ENCODE peak calls at places on chromosomes 11 and 22, in four cellular contexts. F is fibroblast of mammary gland, S is brain microvascular endothelial cell, C is tibial nerve. Y is an unnamed sample.

GRCh38 chr22:41531422-41531727 is 12.9 kb downstream of the POLR3H start:
- DNase-seq in F (no peak), C (no peak), S (no peak), Y (no peak)

GRCh38 chr11:116035972-116036371 is 531.8 kb upstream of the CADM1 start:
- DNase-seq in F (no peak), C (no peak), S (no peak), Y (no peak)

GRCh38 chr11:83061883-83062282 is 9.8 kb downstream of the RAB30 start:
- DNase-seq in C (no peak), S (no peak), F (no peak), Y (no peak)

GRCh38 chr11:3016861-3017260 is 24.7 kb upstream of the NAP1L4 start:
- DNase-seq in C (no peak), F (no peak), S (no peak), Y (no peak)

GRCh38 chr11:71286701-71287643 is 34.6 kb upstream of the SHANK2 start:
- DNase-seq in S (peak), F (peak), C (peak), Y (no peak)

GRCh38 chr11:26227311-26227710 is 104.6 kb upstream of the ANO3 start:
- DNase-seq in S (peak), C (no peak), F (peak), Y (no peak)

GRCh38 chr11:88175707-88176066 is 444 bp upstream of the RAB38 start:
- DNase-seq in F (no peak), C (no peak), S (no peak), Y (no peak)

GRCh38 chr22:35134637-35135036 is 68.7 kb downstream of the ISX start:
- DNase-seq in S (no peak), C (no peak), F (no peak), Y (no peak)

GRCh38 chr11:134476435-134477021 is 64.5 kb upstream of the B3GAT1 start:
- DNase-seq in F (no peak), C (no peak), S (no peak), Y (no peak)

GRCh38 chr11:35257287-35257686 is 118.3 kb downstream of the CD44 start:
- DNase-seq in C (no peak), F (no peak), S (no peak), Y (no peak)

GRCh38 chr11:34512810-34513673 is 552 bp downstream of the ELF5 start:
- DNase-seq in F (peak), C (peak), S (peak), Y (peak)

GRCh38 chr22:40340044-40340443 is 6.3 kb upstream of the ADSL start:
- DNase-seq in C (no peak), S (no peak), F (no peak), Y (no peak)

GRCh38 chr22:43881091-43882061 is 10.4 kb downstream of the PNPLA5 start:
- DNase-seq in F (no peak), S (no peak), C (no peak), Y (no peak)

GRCh38 chr22:24175160-24175808 is 6.0 kb upstream of the SUSD2 start:
- DNase-seq in S (peak), C (peak), F (peak), Y (peak)

GRCh38 chr11:108601150-108601549 is 7.6 kb upstream of the EXPH5 start:
- DNase-seq in C (no peak), F (peak), S (no peak), Y (no peak)

GRCh38 chr22:36211237-36211881 is 9.8 kb upstream of the APOL4 start:
- DNase-seq in C (peak), S (peak), F (peak), Y (no peak)

GRCh38 chr11:92322225-92322624 is 97.6 kb downstream of the FAT3 start:
- DNase-seq in F (peak), S (peak), C (no peak), Y (no peak)

GRCh38 chr11:132347156-132348090 is 977.0 kb downstream of the NTM start:
- DNase-seq in S (no peak), C (no peak), F (no peak), Y (no peak)

GRCh38 chr11:130726234-130726559 is 190.1 kb downstream of the SNX19 start:
- DNase-seq in S (peak), F (peak), C (peak), Y (no peak)

GRCh38 chr22:26461188-26461810 is 22.3 kb downstream of the HPS4 start:
- DNase-seq in S (peak), F (peak), C (peak), Y (peak)

GRCh38 chr22:29149841-29150555 is 55.7 kb upstream of the EMID1 start:
- DNase-seq in C (peak), F (no peak), S (no peak), Y (peak)

GRCh38 chr11:31957674-31958073 is 133.2 kb upstream of the RCN1 start:
- DNase-seq in F (no peak), S (no peak), C (no peak), Y (no peak)

GRCh38 chr11:69471329-69472052 is 10.0 kb upstream of the LINC01488 start:
- DNase-seq in C (no peak), S (peak), F (peak), Y (peak)

GRCh38 chr11:131744847-131745246 is 374.4 kb downstream of the NTM start:
- DNase-seq in C (no peak), F (peak), S (peak), Y (no peak)

DNA sequence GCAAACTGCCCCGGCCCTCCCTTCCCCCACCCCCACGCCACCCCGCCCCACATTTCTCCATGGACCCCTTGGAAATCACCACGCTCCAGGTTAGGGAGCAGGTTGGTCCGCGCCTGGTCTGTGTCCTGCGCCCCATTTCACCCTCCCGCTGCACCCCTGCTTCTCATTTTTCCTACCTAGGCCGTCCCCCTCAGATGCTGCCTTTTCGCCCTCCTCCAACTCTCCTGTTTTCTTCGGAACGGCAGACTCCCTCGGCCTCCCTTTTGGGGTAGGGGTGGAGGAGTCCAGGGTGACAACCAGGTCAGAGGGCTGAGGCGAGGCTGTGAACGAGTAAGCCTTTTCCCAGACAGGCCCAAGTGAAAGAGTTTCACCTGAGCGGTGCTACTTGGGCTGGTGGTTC is 893 bp upstream of the SCN4B start:
- DNase-seq in S (no peak), F (no peak), C (no peak), Y (no peak)
- H3K4me3 ChIP-seq in S (no peak), F (no peak), C (no peak), Y (peak)

DNA sequence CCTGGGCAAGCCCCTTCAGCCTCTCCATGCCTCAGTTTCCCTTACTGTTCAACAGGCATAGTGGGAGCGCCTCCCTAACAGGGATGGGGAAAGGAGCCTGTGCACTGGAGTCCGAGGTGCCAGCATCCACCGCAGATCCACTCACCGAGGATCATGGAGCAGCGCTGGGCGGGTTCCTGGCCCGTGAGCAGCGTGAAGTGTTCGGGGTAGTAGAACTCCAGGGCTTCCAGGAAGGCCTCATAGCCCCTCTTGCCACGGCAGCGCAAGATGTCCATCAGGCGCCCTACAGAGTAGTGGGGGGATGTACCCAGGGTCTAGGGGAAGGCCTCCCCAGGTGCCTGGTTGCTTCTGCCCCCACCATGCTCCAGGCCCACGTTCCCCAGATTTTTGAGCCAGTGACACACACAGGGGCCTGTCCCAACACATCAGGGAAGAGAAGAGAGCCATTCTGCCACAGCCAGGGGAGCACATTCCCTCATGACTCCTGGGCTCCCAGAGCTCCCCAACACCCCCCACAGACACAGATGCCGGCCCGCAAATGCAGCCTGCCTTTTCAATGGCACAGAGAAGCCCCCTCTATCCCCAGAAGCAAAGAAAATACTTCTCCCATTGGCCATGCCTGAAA is 1.3 kb downstream of the CARD10 start:
- DNase-seq in F (no peak), S (no peak), C (no peak), Y (no peak)
- H3K4me3 ChIP-seq in F (peak), S (peak), C (no peak), Y (peak)

GRCh38 chr11:118401880-118402590 is 629 bp downstream of the ATP5MG start:
- DNase-seq in F (peak), S (peak), C (no peak), Y (no peak)
- H3K4me3 ChIP-seq in F (peak), S (peak), C (peak), Y (peak)

GRCh38 chr22:32801001-32801435 is 487 bp upstream of the TIMP3 start:
- DNase-seq in C (no peak), F (no peak), S (no peak), Y (no peak)

GRCh38 chr22:32804036-32804435 is 2.5 kb downstream of the TIMP3 start:
- DNase-seq in S (peak), F (peak), C (no peak), Y (no peak)

GRCh38 chr22:32801436-32802290 is at the start of gene TIMP3:
- DNase-seq in C (peak), S (peak), F (peak), Y (peak)

GRCh38 chr22:32803020-32803758 is 1.7 kb downstream of the TIMP3 start:
- DNase-seq in S (no peak), C (no peak), F (peak), Y (peak)

DNA sequence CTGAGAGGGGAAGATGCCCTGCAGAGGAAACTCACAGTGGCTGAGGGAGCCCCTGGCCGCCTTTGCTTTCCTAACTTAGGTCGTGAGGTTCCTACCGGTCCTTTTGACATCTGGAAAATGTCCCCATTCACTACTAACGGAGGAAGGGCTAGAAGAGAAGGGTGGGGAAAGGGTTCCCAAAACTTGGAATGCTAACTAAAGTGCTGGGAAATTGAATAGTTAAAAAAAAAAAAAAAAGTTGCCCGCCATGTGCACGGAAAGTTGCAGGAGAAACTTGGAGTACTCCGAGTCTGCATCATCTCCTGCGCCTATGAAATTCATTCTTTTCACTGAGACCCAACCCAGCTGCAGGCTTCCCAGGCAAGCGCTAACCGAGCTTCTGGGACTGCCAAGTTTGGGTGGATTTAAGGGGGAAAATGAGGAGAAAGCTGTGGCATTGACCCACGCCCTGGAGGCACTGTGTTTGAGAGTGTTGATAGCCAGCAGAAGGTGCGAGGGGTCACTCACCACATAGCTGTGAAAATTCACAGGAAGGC is 854 bp downstream of the TIMP3 start:
- DNase-seq in S (no peak), C (no peak), F (peak), Y (no peak)
- H3K4me3 ChIP-seq in S (peak), C (peak), F (peak), Y (peak)

GRCh38 chr11:93740802-93741093 is 547 bp downstream of the TAF1D start:
- DNase-seq in C (peak), F (peak), S (peak), Y (peak)

GRCh38 chr11:93744669-93745004 is 3.2 kb downstream of the C11orf54 start:
- DNase-seq in S (no peak), F (peak), C (no peak), Y (no peak)

GRCh38 chr11:93741882-93742226 is 382 bp downstream of the C11orf54 start:
- DNase-seq in F (peak), S (no peak), C (peak), Y (no peak)

GRCh38 chr11:93741094-93741881 is at the start of the genes C11orf54 and TAF1D:
- DNase-seq in S (peak), C (peak), F (peak), Y (peak)

DNA sequence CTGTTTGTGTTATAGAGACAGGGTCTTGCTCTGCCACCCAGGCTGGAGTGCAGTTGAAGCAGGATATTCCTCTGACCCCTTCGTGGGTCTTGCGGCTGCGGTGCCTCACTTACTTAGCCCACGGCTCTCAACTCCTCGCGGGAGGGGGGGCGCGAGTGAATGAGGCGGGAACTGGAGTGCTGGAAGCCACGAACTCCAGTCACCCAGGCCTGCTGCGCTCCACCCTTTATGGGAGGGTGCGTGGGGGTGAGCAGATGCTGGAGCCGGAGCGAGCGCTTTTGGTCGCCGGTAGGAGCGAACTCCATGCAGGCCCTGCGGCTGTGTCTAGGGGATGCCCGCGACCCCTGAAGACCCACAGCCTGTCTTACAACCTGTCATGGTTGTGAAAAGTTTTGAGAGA is 1.8 kb downstream of the C11orf54 start:
- DNase-seq in S (no peak), F (no peak), C (no peak), Y (no peak)
- H3K4me3 ChIP-seq in S (no peak), F (no peak), C (no peak), Y (no peak)